ENCODE peak calls at places on chromosomes 2 and 18, in seven cellular contexts. B, W, Q, L, M, E and Y are unnamed samples. For H3K4me1, the result is how much of the 10 kb centered on the place peaks cover.

GRCh38 chr2:30249354-30249753 is 18.0 kb downstream of the LBH start:
- DNase-seq in W (no peak), E (no peak), Q (no peak), B (no peak), M (no peak), L (no peak), Y (no peak)

GRCh38 chr2:105438104-105438929 is 39.5 kb upstream of the FHL2 start:
- DNase-seq in B (no peak), W (no peak), E (no peak), L (peak), Q (no peak), M (peak), Y (peak)

GRCh38 chr2:176085861-176086771 is 2.4 kb upstream of the EVX2 start:
- DNase-seq in B (no peak), W (peak), E (peak), Q (peak), M (no peak), L (no peak), Y (peak)

GRCh38 chr2:176193048-176193447 is 4.6 kb downstream of the HOXD1 start:
- DNase-seq in W (no peak), L (no peak), Q (no peak), E (no peak), M (no peak), B (no peak), Y (no peak)

GRCh38 chr2:196380098-196380497 is 208.7 kb upstream of the STK17B start:
- DNase-seq in E (no peak), L (no peak), Q (no peak), M (no peak), W (no peak), B (no peak), Y (no peak)

GRCh38 chr2:40844353-40845277 is 392.7 kb upstream of the SLC8A1 start:
- DNase-seq in E (peak), M (peak), L (no peak), Q (peak), B (no peak), W (no peak), Y (peak)

GRCh38 chr18:54280206-54280550 is 10.9 kb downstream of the POLI start:
- DNase-seq in B (no peak), Q (peak), E (no peak), M (no peak), W (no peak), L (no peak), Y (no peak)

GRCh38 chr2:168064011-168064998 is 183.1 kb downstream of the STK39 start:
- DNase-seq in M (no peak), W (no peak), E (no peak), Q (no peak), L (no peak), B (no peak), Y (no peak)

GRCh38 chr2:179550214-179550613 is 285.6 kb upstream of the SESTD1 start:
- DNase-seq in E (no peak), M (no peak), W (no peak), Q (peak), L (no peak), B (peak), Y (no peak)

GRCh38 chr2:232901711-232902578 is 31.9 kb downstream of the SNORC start:
- DNase-seq in Q (peak), M (peak), W (peak), E (peak), L (peak), B (no peak), Y (peak)

GRCh38 chr2:201697899-201698298 is 545 bp downstream of the MPP4 start:
- DNase-seq in B (no peak), E (no peak), L (peak), W (peak), M (peak), Q (peak), Y (no peak)

GRCh38 chr2:20094142-20094792 is 42.8 kb upstream of the LAPTM4A start:
- DNase-seq in E (no peak), Q (no peak), L (no peak), W (no peak), M (no peak), B (no peak), Y (no peak)

GRCh38 chr2:238869293-238870124 is 21.6 kb downstream of the TWIST2 start:
- DNase-seq in M (peak), W (no peak), B (no peak), E (peak), L (peak), Q (peak), Y (no peak)

GRCh38 chr18:44079602-44080001 is 601.1 kb upstream of the SETBP1 start:
- DNase-seq in B (no peak), Q (no peak), W (peak), M (peak), E (no peak), L (peak), Y (peak)

GRCh38 chr18:68436485-68436884 is 278.4 kb downstream of the TMX3 start:
- DNase-seq in E (no peak), L (peak), W (peak), B (no peak), M (peak), Q (no peak), Y (no peak)

GRCh38 chr18:22363867-22364463 is 53.8 kb downstream of the CTAGE1 start:
- DNase-seq in Q (peak), B (no peak), W (peak), E (no peak), L (no peak), M (peak), Y (no peak)

GRCh38 chr2:174330945-174331619 is 3.7 kb upstream of the SP9 start:
- DNase-seq in W (no peak), L (no peak), B (peak), M (peak), E (no peak), Q (peak), Y (no peak)

GRCh38 chr2:229268626-229269025 is 2.5 kb downstream of the PID1 start:
- DNase-seq in L (peak), B (no peak), Q (peak), E (peak), M (peak), W (no peak), Y (no peak)

GRCh38 chr2:201235865-201236811 is 24.2 kb upstream of the CASP8 start:
- DNase-seq in M (peak), B (peak), W (peak), Q (peak), L (peak), E (peak), Y (peak)

GRCh38 chr18:2656237-2657042 is 914 bp downstream of the SMCHD1 start:
- DNase-seq in B (no peak), W (peak), E (peak), L (peak), Q (peak), M (peak), Y (peak)

GRCh38 chr2:229096667-229097066 is 174.4 kb downstream of the PID1 start:
- DNase-seq in M (peak), Q (no peak), B (no peak), W (no peak), E (no peak), L (no peak), Y (no peak)

GRCh38 chr2:67626656-67627055 is 229.5 kb downstream of the ETAA1 start:
- DNase-seq in L (peak), B (no peak), Q (no peak), M (peak), E (no peak), W (no peak), Y (no peak)

GRCh38 chr18:6650063-6650462 is 79.5 kb upstream of the ARHGAP28 start:
- DNase-seq in E (no peak), L (no peak), W (no peak), Q (no peak), M (no peak), B (no peak), Y (no peak)

GRCh38 chr2:183532514-183532913 is 408.3 kb downstream of the NUP35 start:
- DNase-seq in L (peak), W (no peak), E (no peak), B (no peak), M (no peak), Q (peak), Y (no peak)

GRCh38 chr2:105809723-105810122 is 65.0 kb downstream of the NCK2 start:
- DNase-seq in M (no peak), W (no peak), E (no peak), B (no peak), Q (no peak), L (no peak), Y (no peak)

GRCh38 chr2:219251656-219252055 is 1.4 kb upstream of the TUBA4B start:
- DNase-seq in B (no peak), M (peak), Q (peak), E (no peak), L (no peak), W (no peak), Y (no peak)

GRCh38 chr2:226693521-226693920 is 106.1 kb downstream of the IRS1 start:
- DNase-seq in B (no peak), L (no peak), E (no peak), W (peak), Q (no peak), M (no peak), Y (no peak)

GRCh38 chr2:71620116-71620515 is 166.8 kb downstream of the DYSF start:
- DNase-seq in M (no peak), E (no peak), Q (no peak), B (no peak), L (no peak), W (no peak), Y (no peak)

GRCh38 chr18:48446582-48447225 is 37.5 kb upstream of the ZBTB7C start:
- DNase-seq in M (peak), L (peak), W (peak), E (peak), B (peak), Q (peak), Y (peak)

GRCh38 chr2:120430957-120431356 is 85.0 kb downstream of the INHBB start:
- DNase-seq in W (no peak), L (no peak), M (no peak), B (no peak), Q (no peak), E (no peak), Y (no peak)

GRCh38 chr18:50982802-50983179 is 15.0 kb downstream of the ELAC1 start:
- DNase-seq in Q (no peak), W (no peak), E (no peak), B (no peak), M (no peak), L (no peak), Y (no peak)

GRCh38 chr2:105399207-105399861 is 483 bp upstream of the FHL2 start:
- DNase-seq in E (no peak), B (no peak), W (peak), M (no peak), L (no peak), Q (peak), Y (no peak)

GRCh38 chr2:191376981-191377629 is 131.9 kb downstream of the MYO1B start:
- DNase-seq in W (peak), L (peak), M (peak), Q (peak), B (no peak), E (peak), Y (peak)

GRCh38 chr2:170966648-170967396 is 37.8 kb downstream of the GORASP2 start:
- DNase-seq in M (peak), B (no peak), E (peak), L (no peak), W (no peak), Q (peak), Y (no peak)
- H3K4me2 ChIP-seq in M (no peak), B (no peak), E (no peak), L (peak), W (no peak), Q (no peak), Y (no peak)

GRCh38 chr2:54260241-54260495 is 4.1 kb upstream of the TSPYL6 start:
- DNase-seq in E (no peak), W (no peak), L (no peak), Q (no peak), M (no peak), B (no peak), Y (no peak)
- H3K4me1 ChIP-seq in E (under half), W (under half), L (under half), Q (under half), M (under half), B (under half), Y (under half)

DNA sequence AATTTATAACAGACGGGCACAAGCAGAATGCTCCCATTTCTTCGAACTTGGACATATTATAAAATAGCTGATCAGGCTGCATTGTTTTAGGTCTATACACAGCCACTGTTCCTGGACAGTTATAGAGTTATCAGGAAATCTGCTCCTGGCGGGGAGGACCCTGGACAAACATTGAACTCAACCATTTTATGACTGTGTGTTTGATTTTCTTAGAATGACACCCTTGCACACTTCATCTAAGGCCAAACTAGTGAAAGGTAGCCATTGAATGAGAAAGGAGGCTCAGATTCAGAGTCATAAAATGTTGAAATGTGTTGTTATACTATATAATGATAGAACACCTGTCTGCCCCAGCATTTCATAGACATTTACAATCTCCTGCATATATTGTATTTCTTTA is 153.6 kb downstream of the TDRD15 start:
- DNase-seq in M (no peak), L (no peak), W (no peak), B (no peak), Q (no peak), E (no peak), Y (no peak)
- H3K4me2 ChIP-seq in M (no peak), L (no peak), W (no peak), B (no peak), Q (no peak), E (no peak), Y (no peak)

GRCh38 chr2:38747819-38748218 is 3.3 kb downstream of the SRSF7 start:
- DNase-seq in L (no peak), B (no peak), M (no peak), Q (no peak), W (no peak), E (no peak), Y (no peak)

GRCh38 chr2:38750011-38750792 is 959 bp downstream of the SRSF7 start:
- DNase-seq in B (peak), Q (no peak), L (no peak), W (peak), M (no peak), E (peak), Y (peak)

GRCh38 chr2:38748391-38748790 is 2.8 kb downstream of the SRSF7 start:
- DNase-seq in L (no peak), E (no peak), M (no peak), Q (no peak), W (no peak), B (no peak), Y (no peak)

GRCh38 chr2:38750793-38751042 is 443 bp downstream of the SRSF7 start:
- DNase-seq in E (no peak), Q (no peak), M (no peak), B (no peak), W (no peak), L (no peak), Y (peak)

DNA sequence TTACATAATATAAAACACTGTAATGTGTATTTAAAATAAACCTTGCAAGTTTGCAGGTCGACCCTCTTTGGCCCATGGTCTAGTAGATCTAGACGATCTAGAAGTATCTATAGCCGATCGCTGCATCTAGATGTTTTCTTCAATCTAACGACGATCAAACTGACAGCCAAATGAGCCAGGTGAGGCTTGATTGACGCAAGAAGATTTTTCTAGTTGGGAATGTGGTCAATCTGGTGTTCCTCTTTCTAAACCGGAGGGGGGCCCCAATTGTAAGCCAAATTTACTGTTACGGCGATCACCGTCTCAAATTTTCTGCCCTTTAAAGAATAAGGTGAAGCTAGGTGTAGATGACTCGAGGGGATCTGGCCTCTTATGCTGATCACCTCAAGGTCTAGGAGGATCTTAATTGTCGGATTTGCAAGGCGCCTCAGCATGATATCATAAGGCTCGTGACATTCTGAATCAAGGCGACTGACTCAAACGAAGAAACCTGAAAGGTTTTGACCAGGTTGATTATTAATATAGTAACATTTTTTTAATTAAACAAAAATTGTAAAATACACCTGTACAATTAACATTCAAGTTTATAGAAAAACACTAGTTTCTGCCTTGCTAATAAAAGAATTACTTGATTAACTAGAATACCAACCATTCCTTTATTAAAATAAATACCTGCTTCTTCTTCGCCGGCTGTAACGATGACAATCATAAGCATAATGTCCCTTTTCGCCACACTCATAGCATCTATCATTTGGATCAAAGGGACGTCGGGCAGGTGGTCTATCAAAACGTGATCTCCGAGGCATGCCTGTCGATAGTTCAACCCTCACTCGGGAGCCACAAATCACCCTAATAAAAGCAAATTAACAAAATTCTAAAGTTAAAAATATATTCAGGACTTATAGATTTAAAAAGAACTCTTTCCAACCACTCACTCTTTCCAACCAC is 2.0 kb downstream of the SRSF7 start:
- DNase-seq in Q (no peak), B (no peak), L (no peak), M (no peak), E (no peak), W (no peak), Y (no peak)
- H3K4me1 ChIP-seq in Q (under half), B (under half), L (under half), M (under half), E (half or more), W (under half), Y (under half)

GRCh38 chr2:109203246-109204011 is 74.4 kb downstream of the SH3RF3 start:
- DNase-seq in W (no peak), B (no peak), E (no peak), Q (no peak), M (no peak), L (no peak), Y (no peak)

GRCh38 chr2:109202486-109202885 is 73.5 kb downstream of the SH3RF3 start:
- DNase-seq in W (no peak), L (no peak), E (no peak), B (no peak), Q (no peak), M (no peak), Y (no peak)

GRCh38 chr2:109205447-109205846 is 76.4 kb downstream of the SH3RF3 start:
- DNase-seq in L (no peak), Q (no peak), B (no peak), W (no peak), E (no peak), M (no peak), Y (no peak)

GRCh38 chr2:109206569-109207145 is 77.7 kb downstream of the SH3RF3 start:
- DNase-seq in E (no peak), B (no peak), Q (no peak), L (no peak), M (no peak), W (no peak), Y (no peak)

DNA sequence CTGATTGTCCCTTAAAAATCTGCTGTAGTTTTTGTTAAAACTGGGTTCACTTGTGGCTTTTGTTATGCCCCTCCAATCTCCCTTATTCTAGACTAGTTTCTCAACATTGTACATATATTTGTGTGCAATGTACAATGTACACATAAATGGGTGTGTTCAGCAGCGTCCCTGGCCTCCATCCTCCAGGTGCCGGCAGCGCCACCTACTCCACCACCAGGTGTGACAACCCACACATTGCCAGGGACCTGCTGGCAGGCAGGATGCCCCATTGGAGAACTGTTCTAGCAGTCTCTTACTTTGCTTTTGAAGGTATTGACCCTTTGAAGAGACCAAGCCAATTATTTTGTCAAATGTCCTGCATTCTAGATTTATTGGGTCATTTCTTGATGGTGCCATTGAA is 75.4 kb downstream of the SH3RF3 start:
- DNase-seq in B (no peak), E (no peak), W (no peak), M (no peak), L (no peak), Q (no peak), Y (no peak)
- H3K4me2 ChIP-seq in B (no peak), E (no peak), W (no peak), M (no peak), L (no peak), Q (no peak), Y (no peak)

DNA sequence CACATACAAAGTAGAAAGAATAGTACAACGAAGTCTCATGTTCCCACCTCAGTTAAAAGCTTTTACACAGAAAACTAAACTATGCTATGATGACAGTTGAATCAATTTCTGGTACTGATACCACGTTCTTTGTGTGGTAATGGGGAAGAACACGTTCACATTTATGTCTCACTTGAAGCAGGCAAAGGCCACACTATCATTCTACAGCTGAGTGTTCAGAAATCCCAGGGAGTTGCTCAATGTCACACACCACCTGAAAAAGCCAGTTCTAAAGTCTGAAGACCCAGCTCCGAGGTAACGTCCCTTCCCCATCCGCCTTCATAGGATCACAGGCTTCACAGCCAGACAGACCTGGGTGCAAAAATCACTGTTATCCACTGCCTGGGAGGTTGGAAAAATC is 8.9 kb downstream of the RNF149 start:
- DNase-seq in W (no peak), L (no peak), M (no peak), Q (no peak), B (no peak), E (no peak), Y (no peak)
- H3K4me1 ChIP-seq in W (under half), L (under half), M (under half), Q (under half), B (under half), E (under half), Y (under half)